ENCODE peak calls at places on chromosomes 7 and 10, in nine cellular contexts. Z is upper lobe of right lung; Y is HL-60; A is uterus; T is RWPE1; W is suprapubic skin; D is CD8-positive, alpha-beta T cell; J is heart right ventricle; K is keratinocyte. E is an unnamed sample.
A peak's percentile ranks its signal among the peaks of the same experiment; 100 is the strongest.

GRCh38 chr10:103580011-103580410 is 86.5 kb downstream of the NEURL1 start:
- DNase-seq in Z (no peak), Y (no peak), A (no peak), T (no peak), W (no peak), D (no peak), J (no peak), K (no peak), E (no peak)

GRCh38 chr10:4522296-4523000 is 303.6 kb upstream of the AKR1E2 start:
- DNase-seq in Z (no peak), Y (no peak), A (no peak), T (no peak), W (no peak), D (no peak), J (no peak), K (no peak), E (no peak)

GRCh38 chr10:46077141-46077554 is 31.1 kb upstream of the MSMB start:
- DNase-seq in Z (no peak), Y (peak; percentile 85), A (no peak), T (no peak), W (no peak), D (no peak), J (no peak), K (no peak), E (no peak)

GRCh38 chr10:86216886-86217285 is 149.7 kb downstream of the GRID1 start:
- DNase-seq in Z (peak; percentile 7), Y (no peak), A (no peak), T (no peak), W (no peak), D (no peak), J (no peak), K (no peak), E (no peak)

GRCh38 chr7:44460325-44460724 is 30.1 kb downstream of the NUDCD3 start:
- DNase-seq in Z (no peak), Y (peak; percentile 42), A (no peak), T (no peak), W (no peak), D (peak; percentile 82), J (no peak), K (no peak), E (no peak)

GRCh38 chr7:134212576-134213546 is 85.7 kb downstream of the LRGUK start:
- DNase-seq in Z (peak; percentile 69), Y (peak; percentile 42), A (no peak), T (no peak), W (no peak), D (no peak), J (no peak), K (no peak), E (no peak)

GRCh38 chr10:62384057-62384446 is 9.9 kb downstream of the ZNF365 start:
- DNase-seq in Z (no peak), Y (no peak), A (no peak), T (peak; percentile 62), W (no peak), D (peak; percentile 59), J (no peak), K (peak; percentile 93), E (no peak)

GRCh38 chr10:88456730-88457129 is 126.4 kb downstream of the RNLS start:
- DNase-seq in Z (no peak), Y (peak; percentile 26), A (no peak), T (peak; percentile 11), W (no peak), D (no peak), J (no peak), K (no peak), E (no peak)

GRCh38 chr10:45354261-45354660 is 19.8 kb upstream of the ALOX5 start:
- DNase-seq in Z (peak; percentile 72), Y (peak; percentile 91), A (no peak), T (no peak), W (no peak), D (no peak), J (peak; percentile 47), K (no peak), E (no peak)

GRCh38 chr10:1655367-1655766 is 82.0 kb downstream of the ADARB2 start:
- DNase-seq in Z (no peak), Y (no peak), A (no peak), T (no peak), W (no peak), D (no peak), J (no peak), K (no peak), E (no peak)

GRCh38 chr10:35300063-35300699 is 36.1 kb upstream of the CCNY start:
- DNase-seq in Z (no peak), Y (no peak), A (no peak), T (peak; percentile 79), W (peak; percentile 80), D (no peak), J (no peak), K (peak; percentile 77), E (peak; percentile 23)

GRCh38 chr7:111855842-111856227 is 293.5 kb upstream of the IMMP2L start:
- DNase-seq in Z (no peak), Y (no peak), A (no peak), T (no peak), W (no peak), D (no peak), J (no peak), K (no peak), E (no peak)

GRCh38 chr10:73480158-73480557 is 15.7 kb downstream of the PPP3CB start:
- DNase-seq in Z (no peak), Y (no peak), A (no peak), T (peak; percentile 80), W (no peak), D (no peak), J (no peak), K (peak; percentile 23), E (no peak)

GRCh38 chr7:127845497-127846214 is 185.6 kb downstream of the LRRC4 start:
- DNase-seq in Z (no peak), Y (no peak), A (no peak), T (no peak), W (no peak), D (no peak), J (no peak), K (no peak), E (no peak)

GRCh38 chr7:51023547-51023946 is 240.9 kb upstream of the GRB10 start:
- DNase-seq in Z (peak; percentile 45), Y (no peak), A (no peak), T (no peak), W (no peak), D (no peak), J (no peak), K (no peak), E (no peak)

GRCh38 chr10:98263088-98263487 is 4.9 kb downstream of the LOXL4 start:
- DNase-seq in Z (no peak), Y (no peak), A (no peak), T (no peak), W (no peak), D (no peak), J (no peak), K (no peak), E (no peak)

GRCh38 chr7:39934132-39934531 is 15.9 kb upstream of the CDK13 start:
- DNase-seq in Z (no peak), Y (no peak), A (no peak), T (no peak), W (no peak), D (no peak), J (no peak), K (no peak), E (no peak)

GRCh38 chr7:79132844-79133451 is 320.5 kb downstream of the MAGI2 start:
- DNase-seq in Z (no peak), Y (no peak), A (no peak), T (no peak), W (no peak), D (no peak), J (no peak), K (no peak), E (no peak)

GRCh38 chr10:121734517-121735137 is 136.4 kb upstream of the FGFR2 start:
- DNase-seq in Z (no peak), Y (no peak), A (no peak), T (peak; percentile 55), W (no peak), D (no peak), J (no peak), K (no peak), E (no peak)

GRCh38 chr7:415646-416525 is 103.8 kb downstream of the PDGFA start:
- DNase-seq in Z (peak; percentile 56), Y (no peak), A (no peak), T (no peak), W (peak; percentile 53), D (no peak), J (no peak), K (no peak), E (peak; percentile 7)

GRCh38 chr10:133394064-133394663 is at the start of gene MTG1:
- DNase-seq in Z (peak; percentile 98), Y (peak; percentile 91), A (peak; percentile 89), T (peak; percentile 99), W (peak; percentile 93), D (peak; percentile 88), J (peak; percentile 93), K (no peak), E (peak; percentile 94)
- TF ChIP-seq CTCF in Z (peak; percentile 13), Y (no peak), A (peak; percentile 51), T (no peak), W (peak; percentile 15), D (no peak), J (peak; percentile 19), K (peak; percentile 18), E (peak; percentile 48)

GRCh38 chr7:41436139-41436538 is 266.8 kb downstream of the INHBA start:
- DNase-seq in Z (no peak), Y (no peak), A (no peak), T (peak; percentile 26), W (no peak), D (no peak), J (no peak), K (peak; percentile 62), E (no peak)
- H3K27ac ChIP-seq in Z (no peak overlapping the region), Y (no peak overlapping the region), A (no peak overlapping the region), T (no peak overlapping the region), W (no peak overlapping the region), D (no peak overlapping the region), J (no peak overlapping the region), K (peak overlapping the region; percentile 41), E (no peak overlapping the region)

GRCh38 chr7:138797715-138798320 is at the start of the genes ATP6V0A4 and TMEM213:
- DNase-seq in Z (peak; percentile 75), Y (no peak), A (no peak), T (no peak), W (peak; percentile 52), D (peak; percentile 22), J (no peak), K (no peak), E (no peak)
- TF ChIP-seq CTCF in Z (no peak), Y (no peak), A (no peak), T (no peak), W (no peak), D (no peak), J (no peak), K (no peak), E (no peak)

DNA sequence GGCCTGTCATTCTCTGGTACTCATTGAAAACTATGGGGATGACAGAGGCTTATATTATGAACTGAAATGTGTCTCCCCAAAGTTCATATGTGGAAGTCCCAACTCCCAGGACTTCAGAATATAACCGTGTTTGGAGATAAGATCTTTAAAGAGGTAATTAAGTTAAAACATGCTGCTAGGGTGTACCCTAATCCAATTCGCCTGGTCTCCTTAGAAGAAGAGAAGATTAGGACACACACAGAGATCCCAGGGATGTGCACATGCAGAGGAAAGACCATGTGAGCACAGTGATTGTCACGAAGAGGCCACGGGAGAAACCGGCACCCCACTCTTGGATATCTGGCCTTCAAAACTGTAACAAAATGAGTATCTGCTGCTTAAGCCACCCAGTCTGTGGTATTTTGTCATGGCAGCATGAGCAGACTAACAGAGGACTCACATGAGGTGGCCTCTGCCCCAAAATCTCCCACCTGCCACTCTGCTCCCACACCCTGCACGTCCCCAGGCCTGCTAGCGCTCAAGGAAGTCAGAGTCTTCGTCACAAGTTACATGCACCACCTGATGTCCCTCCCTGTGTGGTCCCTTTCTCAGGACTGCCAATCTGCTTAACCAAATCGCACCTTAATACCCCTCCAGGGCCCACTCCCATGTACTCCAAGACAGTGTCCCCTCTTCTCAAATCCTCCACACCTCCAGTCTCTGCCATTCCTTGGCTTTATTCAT is 26.8 kb downstream of the PLAC9 start:
- DNase-seq in Z (no peak), Y (no peak), A (no peak), T (no peak), W (no peak), D (no peak), J (no peak), K (no peak), E (no peak)
- H3K27ac ChIP-seq in Z (peak overlapping the region; percentile 67), Y (no peak overlapping the region), A (peak overlapping the region; percentile 90), T (peak overlapping the region; percentile 97), W (peak overlapping the region; percentile 57), D (no peak overlapping the region), J (peak overlapping the region; percentile 88), K (peak overlapping the region; percentile 70), E (peak overlapping the region; percentile 90)